ENCODE peak calls at places on chromosomes 12 and 14, in ten cellular contexts. One of them, this sample, is unnamed.

GRCh38 chr14:85024931-85025330 is 505.0 kb upstream of the FLRT2 start:
- DNase-seq in tibial artery: no peak
- DNase-seq in fibroblast of pulmonary artery: peak; percentile 3
- DNase-seq in K562: no peak
- DNase-seq in retinal pigment epithelial cell: no peak
- DNase-seq in mucosa of descending colon: no peak
- DNase-seq in bronchial epithelial cell: no peak
- DNase-seq in choroid plexus epithelial cell: peak; percentile 9
- DNase-seq in IMR-90: no peak
- DNase-seq in MM.1S: no peak
- DNase-seq in this sample: peak; percentile 23

GRCh38 chr12:92821142-92821541 is 108.0 kb downstream of the EEA1 start:
- DNase-seq in tibial artery: no peak
- DNase-seq in fibroblast of pulmonary artery: no peak
- DNase-seq in K562: no peak
- DNase-seq in retinal pigment epithelial cell: no peak
- DNase-seq in mucosa of descending colon: no peak
- DNase-seq in bronchial epithelial cell: no peak
- DNase-seq in choroid plexus epithelial cell: no peak
- DNase-seq in IMR-90: no peak
- DNase-seq in MM.1S: no peak
- DNase-seq in this sample: no peak

GRCh38 chr14:74671789-74672188 is 41.1 kb downstream of the AREL1 start:
- DNase-seq in tibial artery: no peak
- DNase-seq in fibroblast of pulmonary artery: peak; percentile 81
- DNase-seq in K562: no peak
- DNase-seq in retinal pigment epithelial cell: no peak
- DNase-seq in mucosa of descending colon: no peak
- DNase-seq in bronchial epithelial cell: peak; percentile 66
- DNase-seq in choroid plexus epithelial cell: peak; percentile 82
- DNase-seq in IMR-90: peak; percentile 79
- DNase-seq in MM.1S: no peak
- DNase-seq in this sample: no peak

GRCh38 chr12:56220611-56221232 is 1.0 kb downstream of the RNF41 start:
- DNase-seq in tibial artery: no peak
- DNase-seq in fibroblast of pulmonary artery: peak; percentile 72
- DNase-seq in K562: no peak
- DNase-seq in retinal pigment epithelial cell: no peak
- DNase-seq in mucosa of descending colon: no peak
- DNase-seq in bronchial epithelial cell: peak; percentile 34
- DNase-seq in choroid plexus epithelial cell: peak; percentile 69
- DNase-seq in IMR-90: peak; percentile 47
- DNase-seq in MM.1S: peak; percentile 45
- DNase-seq in this sample: peak; percentile 65

GRCh38 chr14:105859717-105860614 is 333.6 kb downstream of the TMEM121 start:
- DNase-seq in tibial artery: peak; percentile 3
- DNase-seq in fibroblast of pulmonary artery: no peak
- DNase-seq in K562: no peak
- DNase-seq in retinal pigment epithelial cell: no peak
- DNase-seq in mucosa of descending colon: peak; percentile 23
- DNase-seq in bronchial epithelial cell: no peak
- DNase-seq in choroid plexus epithelial cell: no peak
- DNase-seq in IMR-90: no peak
- DNase-seq in MM.1S: peak; percentile 19
- DNase-seq in this sample: no peak

GRCh38 chr14:72523397-72524157 is 370.3 kb downstream of the DPF3 start:
- DNase-seq in tibial artery: no peak
- DNase-seq in fibroblast of pulmonary artery: peak; percentile 94
- DNase-seq in K562: no peak
- DNase-seq in retinal pigment epithelial cell: no peak
- DNase-seq in mucosa of descending colon: no peak
- DNase-seq in bronchial epithelial cell: no peak
- DNase-seq in choroid plexus epithelial cell: peak; percentile 50
- DNase-seq in IMR-90: peak; percentile 19
- DNase-seq in MM.1S: no peak
- DNase-seq in this sample: peak; percentile 62

GRCh38 chr12:58419905-58420304 is 478.5 kb downstream of the ATP23 start:
- DNase-seq in tibial artery: no peak
- DNase-seq in fibroblast of pulmonary artery: no peak
- DNase-seq in K562: no peak
- DNase-seq in retinal pigment epithelial cell: no peak
- DNase-seq in mucosa of descending colon: no peak
- DNase-seq in bronchial epithelial cell: peak; percentile 53
- DNase-seq in choroid plexus epithelial cell: peak; percentile 55
- DNase-seq in IMR-90: peak; percentile 62
- DNase-seq in MM.1S: no peak
- DNase-seq in this sample: no peak

GRCh38 chr14:95875831-95876768 is 532 bp upstream of the TUNAR start:
- DNase-seq in tibial artery: no peak
- DNase-seq in fibroblast of pulmonary artery: no peak
- DNase-seq in K562: no peak
- DNase-seq in retinal pigment epithelial cell: no peak
- DNase-seq in mucosa of descending colon: no peak
- DNase-seq in bronchial epithelial cell: no peak
- DNase-seq in choroid plexus epithelial cell: no peak
- DNase-seq in IMR-90: no peak
- DNase-seq in MM.1S: no peak
- DNase-seq in this sample: no peak

GRCh38 chr14:101628471-101628966 is 67.2 kb downstream of the DIO3 start:
- DNase-seq in tibial artery: peak; percentile 64
- DNase-seq in fibroblast of pulmonary artery: peak; percentile 65
- DNase-seq in K562: peak; percentile 81
- DNase-seq in retinal pigment epithelial cell: no peak
- DNase-seq in mucosa of descending colon: peak; percentile 84
- DNase-seq in bronchial epithelial cell: peak; percentile 26
- DNase-seq in choroid plexus epithelial cell: peak; percentile 70
- DNase-seq in IMR-90: peak; percentile 36
- DNase-seq in MM.1S: peak; percentile 49
- DNase-seq in this sample: peak; percentile 62
- H3K4me3 ChIP-seq in tibial artery: peak overlapping the region; percentile 26
- H3K4me3 ChIP-seq in fibroblast of pulmonary artery: no peak overlapping the region
- H3K4me3 ChIP-seq in K562: no peak overlapping the region
- H3K4me3 ChIP-seq in retinal pigment epithelial cell: peak overlapping the region; percentile 10
- H3K4me3 ChIP-seq in mucosa of descending colon: no peak overlapping the region
- H3K4me3 ChIP-seq in bronchial epithelial cell: no peak overlapping the region
- H3K4me3 ChIP-seq in choroid plexus epithelial cell: peak overlapping the region; percentile 48
- H3K4me3 ChIP-seq in IMR-90: peak overlapping the region; percentile 27
- H3K4me3 ChIP-seq in MM.1S: peak overlapping the region; percentile 37
- H3K4me3 ChIP-seq in this sample: peak overlapping the region; percentile 19

DNA sequence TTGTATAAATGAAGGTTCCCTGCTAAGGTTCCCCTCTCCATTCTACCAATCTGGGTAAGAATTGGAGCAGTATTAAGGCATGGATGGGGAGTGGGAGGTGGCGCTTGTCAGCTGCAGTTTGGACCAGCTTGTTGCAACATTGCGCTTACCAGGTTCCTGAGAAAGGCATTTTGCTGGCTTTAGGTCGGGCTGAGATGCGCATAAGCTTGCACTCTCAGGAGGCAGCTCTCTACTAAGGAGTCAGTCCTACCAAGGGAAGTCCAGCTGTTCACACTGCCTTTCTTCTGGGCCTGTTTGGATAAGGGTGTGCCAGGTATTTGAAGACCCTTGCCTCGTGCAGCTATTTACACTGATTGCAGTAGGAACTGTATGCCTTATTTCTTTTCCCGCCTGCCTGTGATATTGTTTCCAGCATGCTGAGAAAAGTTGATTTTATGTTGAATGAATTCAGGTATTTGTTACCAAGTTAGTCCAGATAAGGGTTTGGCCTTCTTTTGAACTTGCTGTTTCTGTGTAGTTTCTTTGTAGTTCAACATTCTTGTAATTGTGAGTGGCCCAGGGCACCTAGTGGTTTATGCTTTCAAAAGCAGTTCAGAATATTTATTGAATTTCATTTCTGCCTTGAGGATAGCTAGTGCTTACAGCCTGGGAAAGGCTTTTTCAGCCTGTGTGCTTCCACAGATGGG is 2.6 kb downstream of the MLEC start:
- DNase-seq in tibial artery: no peak
- DNase-seq in fibroblast of pulmonary artery: no peak
- DNase-seq in K562: no peak
- DNase-seq in retinal pigment epithelial cell: no peak
- DNase-seq in mucosa of descending colon: no peak
- DNase-seq in bronchial epithelial cell: no peak
- DNase-seq in choroid plexus epithelial cell: peak; percentile 56
- DNase-seq in IMR-90: no peak
- DNase-seq in MM.1S: no peak
- DNase-seq in this sample: no peak
- TF ChIP-seq CTCF in tibial artery: no peak
- TF ChIP-seq CTCF in fibroblast of pulmonary artery: no peak
- TF ChIP-seq CTCF in K562: no peak
- TF ChIP-seq CTCF in retinal pigment epithelial cell: no peak
- TF ChIP-seq CTCF in mucosa of descending colon: no peak
- TF ChIP-seq CTCF in bronchial epithelial cell: no peak
- TF ChIP-seq CTCF in choroid plexus epithelial cell: no peak
- TF ChIP-seq CTCF in IMR-90: no peak
- TF ChIP-seq CTCF in MM.1S: no peak
- TF ChIP-seq CTCF in this sample: no peak

DNA sequence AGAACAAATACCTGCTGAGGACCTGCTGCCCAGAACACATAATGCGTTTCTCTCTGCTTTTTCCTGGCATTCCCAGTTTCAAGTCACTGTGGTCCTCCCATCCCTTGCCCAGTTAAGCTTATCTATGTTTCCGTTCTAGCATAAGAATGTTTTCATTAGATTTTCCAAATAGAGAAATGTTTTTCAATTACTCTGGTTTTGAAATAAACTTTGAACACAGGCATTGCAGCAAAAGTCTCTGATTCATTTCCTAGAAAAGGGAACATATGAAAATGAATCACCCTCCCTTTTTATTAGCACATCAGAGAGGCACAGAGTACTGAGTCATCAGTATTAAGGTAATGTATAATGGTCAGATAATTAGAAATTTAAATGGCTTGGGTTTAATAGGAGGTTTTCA is 201.1 kb upstream of the TMEM260 start:
- DNase-seq in tibial artery: peak; percentile 30
- DNase-seq in fibroblast of pulmonary artery: peak; percentile 94
- DNase-seq in K562: no peak
- DNase-seq in retinal pigment epithelial cell: no peak
- DNase-seq in mucosa of descending colon: no peak
- DNase-seq in bronchial epithelial cell: peak; percentile 88
- DNase-seq in choroid plexus epithelial cell: peak; percentile 77
- DNase-seq in IMR-90: peak; percentile 82
- DNase-seq in MM.1S: no peak
- DNase-seq in this sample: peak; percentile 83
- H3K4me3 ChIP-seq in tibial artery: peak overlapping the region; percentile 4
- H3K4me3 ChIP-seq in fibroblast of pulmonary artery: peak overlapping the region; percentile 10
- H3K4me3 ChIP-seq in K562: no peak overlapping the region
- H3K4me3 ChIP-seq in retinal pigment epithelial cell: no peak overlapping the region
- H3K4me3 ChIP-seq in mucosa of descending colon: no peak overlapping the region
- H3K4me3 ChIP-seq in bronchial epithelial cell: no peak overlapping the region
- H3K4me3 ChIP-seq in choroid plexus epithelial cell: no peak overlapping the region
- H3K4me3 ChIP-seq in IMR-90: no peak overlapping the region
- H3K4me3 ChIP-seq in MM.1S: no peak overlapping the region
- H3K4me3 ChIP-seq in this sample: no peak overlapping the region

GRCh38 chr12:17278946-17279345 is 673.0 kb upstream of the LMO3 start:
- DNase-seq in tibial artery: no peak
- DNase-seq in fibroblast of pulmonary artery: no peak
- DNase-seq in K562: no peak
- DNase-seq in retinal pigment epithelial cell: no peak
- DNase-seq in mucosa of descending colon: no peak
- DNase-seq in bronchial epithelial cell: peak; percentile 15
- DNase-seq in choroid plexus epithelial cell: peak; percentile 1
- DNase-seq in IMR-90: no peak
- DNase-seq in MM.1S: no peak
- DNase-seq in this sample: no peak
- TF ChIP-seq CTCF in tibial artery: no peak
- TF ChIP-seq CTCF in fibroblast of pulmonary artery: no peak
- TF ChIP-seq CTCF in K562: no peak
- TF ChIP-seq CTCF in retinal pigment epithelial cell: peak; percentile 49
- TF ChIP-seq CTCF in mucosa of descending colon: no peak
- TF ChIP-seq CTCF in bronchial epithelial cell: peak; percentile 30
- TF ChIP-seq CTCF in choroid plexus epithelial cell: peak; percentile 18
- TF ChIP-seq CTCF in IMR-90: no peak
- TF ChIP-seq CTCF in MM.1S: peak; percentile 3
- TF ChIP-seq CTCF in this sample: no peak

GRCh38 chr12:5944688-5945070 is 380 bp downstream of the ANO2 start:
- DNase-seq in tibial artery: no peak
- DNase-seq in fibroblast of pulmonary artery: no peak
- DNase-seq in K562: no peak
- DNase-seq in retinal pigment epithelial cell: no peak
- DNase-seq in mucosa of descending colon: no peak
- DNase-seq in bronchial epithelial cell: no peak
- DNase-seq in choroid plexus epithelial cell: no peak
- DNase-seq in IMR-90: no peak
- DNase-seq in MM.1S: no peak
- DNase-seq in this sample: no peak
- H3K4me3 ChIP-seq in tibial artery: peak overlapping the region; percentile 52
- H3K4me3 ChIP-seq in fibroblast of pulmonary artery: peak overlapping the region; percentile 28
- H3K4me3 ChIP-seq in K562: no peak overlapping the region
- H3K4me3 ChIP-seq in retinal pigment epithelial cell: peak overlapping the region; percentile 54
- H3K4me3 ChIP-seq in mucosa of descending colon: no peak overlapping the region
- H3K4me3 ChIP-seq in bronchial epithelial cell: peak overlapping the region; percentile 17
- H3K4me3 ChIP-seq in choroid plexus epithelial cell: peak overlapping the region; percentile 29
- H3K4me3 ChIP-seq in IMR-90: peak overlapping the region; percentile 48
- H3K4me3 ChIP-seq in MM.1S: peak overlapping the region; percentile 51
- H3K4me3 ChIP-seq in this sample: peak overlapping the region; percentile 35

GRCh38 chr12:84397846-84398245 is 514.8 kb downstream of the SLC6A15 start:
- DNase-seq in tibial artery: no peak
- DNase-seq in fibroblast of pulmonary artery: no peak
- DNase-seq in K562: no peak
- DNase-seq in retinal pigment epithelial cell: no peak
- DNase-seq in mucosa of descending colon: no peak
- DNase-seq in bronchial epithelial cell: no peak
- DNase-seq in choroid plexus epithelial cell: no peak
- DNase-seq in IMR-90: no peak
- DNase-seq in MM.1S: no peak
- DNase-seq in this sample: no peak

DNA sequence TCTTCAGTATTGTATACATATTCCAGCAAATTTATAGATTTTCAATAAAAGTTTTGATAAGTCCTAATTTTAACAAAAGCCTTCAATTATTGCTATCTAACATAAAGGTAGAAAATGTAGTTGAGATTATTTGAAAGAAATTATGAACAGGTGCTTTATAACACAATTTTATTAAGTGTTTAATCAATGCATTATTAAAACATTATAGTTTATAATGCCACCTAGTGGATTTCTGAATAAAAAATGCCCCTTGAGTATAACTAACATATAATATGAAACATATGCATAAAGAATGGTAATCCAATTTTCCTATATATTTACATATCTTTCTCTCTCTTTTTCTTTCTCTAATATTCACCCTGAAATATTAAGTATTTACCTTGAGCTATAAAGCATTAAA is 515.3 kb downstream of the SLC6A15 start:
- DNase-seq in tibial artery: no peak
- DNase-seq in fibroblast of pulmonary artery: peak; percentile 10
- DNase-seq in K562: no peak
- DNase-seq in retinal pigment epithelial cell: no peak
- DNase-seq in mucosa of descending colon: no peak
- DNase-seq in bronchial epithelial cell: peak; percentile 27
- DNase-seq in choroid plexus epithelial cell: peak; percentile 21
- DNase-seq in IMR-90: no peak
- DNase-seq in MM.1S: peak; percentile 15
- DNase-seq in this sample: peak; percentile 1
- TF ChIP-seq CTCF in tibial artery: no peak
- TF ChIP-seq CTCF in fibroblast of pulmonary artery: no peak
- TF ChIP-seq CTCF in K562: no peak
- TF ChIP-seq CTCF in retinal pigment epithelial cell: peak; percentile 15
- TF ChIP-seq CTCF in mucosa of descending colon: no peak
- TF ChIP-seq CTCF in bronchial epithelial cell: no peak
- TF ChIP-seq CTCF in choroid plexus epithelial cell: peak; percentile 47
- TF ChIP-seq CTCF in IMR-90: peak; percentile 38
- TF ChIP-seq CTCF in MM.1S: peak; percentile 16
- TF ChIP-seq CTCF in this sample: peak; percentile 4